ENCODE peak calls at places on chromosomes 3 and 15, in four cellular contexts. J is adrenal gland, E is A549, Q is esophagus squamous epithelium. T is an unnamed sample.

GRCh38 chr15:98845138-98845884 is 162.3 kb downstream of the PGPEP1L start:
- DNase-seq in J (no peak), E (no peak), Q (no peak), T (no peak)

GRCh38 chr15:95363636-95364035 is 966.9 kb upstream of the NR2F2 start:
- DNase-seq in J (no peak), E (no peak), Q (no peak), T (no peak)

GRCh38 chr3:158091526-158091925 is 14.7 kb downstream of the SHOX2 start:
- DNase-seq in J (no peak), E (peak; percentile 28), Q (no peak), T (no peak)

GRCh38 chr3:38049358-38050126 is 10.5 kb downstream of the DLEC1 start:
- DNase-seq in J (peak; percentile 89), E (no peak), Q (no peak), T (no peak)

GRCh38 chr3:175980731-175981130 is 1121.6 kb downstream of the NAALADL2 start:
- DNase-seq in J (no peak), E (no peak), Q (no peak), T (no peak)

GRCh38 chr15:29021901-29022300 is 136.1 kb downstream of the APBA2 start:
- DNase-seq in J (no peak), E (no peak), Q (no peak), T (no peak)

GRCh38 chr3:115930922-115931321 is 307.6 kb downstream of the GAP43 start:
- DNase-seq in J (no peak), E (no peak), Q (no peak), T (no peak)

GRCh38 chr3:143658869-143659268 is 189.4 kb downstream of the SLC9A9 start:
- DNase-seq in J (no peak), E (no peak), Q (no peak), T (no peak)

GRCh38 chr3:52520716-52521487 is 12.8 kb downstream of the NT5DC2 start:
- DNase-seq in J (no peak), E (no peak), Q (no peak), T (no peak)

GRCh38 chr3:109563149-109563548 is 225.8 kb upstream of the DPPA4 start:
- DNase-seq in J (no peak), E (no peak), Q (no peak), T (no peak)

GRCh38 chr3:195126073-195126605 is 144.8 kb downstream of the XXYLT1 start:
- DNase-seq in J (no peak), E (no peak), Q (no peak), T (no peak)

GRCh38 chr3:195125646-195126045 is 145.3 kb downstream of the XXYLT1 start:
- DNase-seq in J (no peak), E (no peak), Q (no peak), T (no peak)

GRCh38 chr3:195122261-195122660 is 148.7 kb downstream of the XXYLT1 start:
- DNase-seq in J (no peak), E (no peak), Q (no peak), T (no peak)

GRCh38 chr3:195123196-195123805 is 147.7 kb downstream of the XXYLT1 start:
- DNase-seq in J (no peak), E (no peak), Q (no peak), T (no peak)

DNA sequence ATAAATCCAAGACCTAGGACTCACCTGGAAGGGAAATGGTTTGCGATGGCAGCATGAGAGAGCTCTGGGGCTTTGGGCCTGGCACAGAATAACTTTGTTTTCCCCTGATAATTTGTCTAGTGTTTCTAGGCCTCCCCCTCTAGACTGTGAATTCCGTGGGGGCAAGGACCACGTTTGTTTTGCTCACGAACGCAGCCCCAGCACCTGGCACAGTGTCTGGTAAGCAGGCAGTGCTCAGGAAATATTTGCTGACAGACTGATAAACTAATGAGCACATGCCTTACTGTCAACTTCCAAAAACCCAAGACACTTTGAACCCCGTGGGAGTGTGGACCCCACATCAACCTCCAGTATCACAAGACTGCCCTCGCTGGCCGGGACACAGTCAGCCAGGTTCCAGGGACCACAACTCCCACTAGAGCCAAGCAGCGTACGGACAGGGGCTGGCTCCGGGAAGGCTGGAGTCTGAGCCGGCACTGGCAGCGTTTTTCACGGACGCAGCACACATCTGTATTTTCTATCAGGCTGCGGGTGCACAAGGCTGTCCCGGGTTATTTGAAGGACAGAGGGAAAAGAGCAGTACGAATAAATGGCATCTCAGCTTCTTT is 146.5 kb downstream of the XXYLT1 start:
- DNase-seq in J (no peak), E (no peak), Q (no peak), T (no peak)
- TF ChIP-seq POLR2A in J (no peak), E (no peak), Q (no peak), T (no peak)

GRCh38 chr3:126835472-126836219 is 131.6 kb downstream of the CHCHD6 start:
- DNase-seq in J (peak; percentile 72), E (no peak), Q (no peak), T (peak; percentile 56)

GRCh38 chr3:126837773-126838172 is 133.7 kb downstream of the CHCHD6 start:
- DNase-seq in J (no peak), E (no peak), Q (no peak), T (peak; percentile 46)

GRCh38 chr3:126834596-126835471 is 130.8 kb downstream of the CHCHD6 start:
- DNase-seq in J (no peak), E (no peak), Q (no peak), T (peak; percentile 71)

GRCh38 chr3:126832933-126833332 is 128.9 kb downstream of the CHCHD6 start:
- DNase-seq in J (no peak), E (no peak), Q (no peak), T (no peak)

DNA sequence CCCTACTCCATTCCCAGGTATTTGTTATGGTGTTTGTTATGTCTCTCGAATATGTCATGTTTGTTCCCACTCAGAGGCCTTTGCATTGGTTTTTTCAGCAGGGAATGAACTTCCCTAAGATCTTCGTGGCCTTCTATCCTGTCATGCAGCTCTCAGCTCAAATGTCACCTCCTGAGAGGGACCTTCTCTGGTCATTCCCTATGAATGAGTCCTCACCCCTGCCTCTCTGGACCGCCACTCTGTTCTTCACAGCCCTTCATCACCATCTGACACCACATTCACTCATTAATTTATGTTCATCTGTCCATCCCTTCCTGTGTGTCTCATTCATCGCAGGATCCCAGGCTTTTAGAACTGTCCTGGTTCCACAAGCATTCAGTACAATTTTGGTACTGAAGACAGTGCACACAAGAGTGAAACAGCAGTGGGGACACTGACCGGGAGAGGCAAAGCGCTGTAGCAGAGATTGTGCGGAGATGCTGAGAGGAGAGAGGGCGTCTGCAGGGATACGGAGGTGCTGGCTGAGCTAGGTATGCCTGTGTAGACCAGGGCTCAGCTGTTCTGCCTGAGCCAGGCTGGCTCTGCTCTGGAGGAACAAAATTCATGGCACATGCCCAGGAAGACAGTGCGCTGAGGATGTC is 132.3 kb downstream of the CHCHD6 start:
- DNase-seq in J (no peak), E (no peak), Q (no peak), T (no peak)
- TF ChIP-seq CTCF in J (no peak), E (no peak), Q (no peak), T (no peak)

DNA sequence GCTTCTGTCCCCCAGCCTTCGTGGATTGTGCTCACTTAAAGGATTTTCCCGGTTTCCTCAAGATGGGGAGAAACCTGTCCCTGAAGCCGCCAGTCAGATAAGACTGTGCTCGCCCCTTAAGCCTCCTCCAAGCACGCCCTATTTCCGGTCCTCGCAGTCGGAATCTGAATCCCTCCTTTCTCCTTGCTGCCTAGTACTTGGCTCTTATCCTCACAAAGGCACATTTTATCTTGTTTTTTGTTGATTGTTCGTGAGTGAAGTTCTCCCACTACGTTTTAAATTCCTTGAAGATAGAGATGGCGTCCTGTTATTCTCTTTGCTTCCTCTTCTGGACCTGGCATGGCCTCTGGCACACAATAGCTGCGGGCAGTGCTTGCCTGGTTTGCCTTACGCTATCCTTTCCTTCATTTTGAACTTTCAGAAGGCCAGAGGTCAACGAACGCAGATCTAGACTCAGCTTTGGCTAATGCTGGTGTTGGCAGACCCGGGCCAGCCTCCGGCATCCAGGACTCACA is 1.7 kb downstream of the CLDN11 start:
- DNase-seq in J (no peak), E (no peak), Q (no peak), T (no peak)
- H3K27ac ChIP-seq in J (peak overlapping the region; percentile 86), E (no peak overlapping the region), Q (peak overlapping the region; percentile 63), T (peak overlapping the region; percentile 68)

GRCh38 chr3:128123538-128124368 is at the start of gene RUVBL1:
- DNase-seq in J (peak; percentile 99), E (peak; percentile 92), Q (peak; percentile 94), T (peak; percentile 98)
- TF ChIP-seq POLR2A in J (no peak), E (peak; percentile 42), Q (no peak), T (no peak)

GRCh38 chr3:69787436-69788168 is 48.3 kb downstream of the MITF start:
- DNase-seq in J (no peak), E (no peak), Q (no peak), T (no peak)

GRCh38 chr3:69786854-69787253 is 47.6 kb downstream of the MITF start:
- DNase-seq in J (no peak), E (no peak), Q (no peak), T (no peak)

GRCh38 chr3:69791111-69791510 is 51.8 kb downstream of the MITF start:
- DNase-seq in J (peak; percentile 85), E (no peak), Q (no peak), T (no peak)

GRCh38 chr3:69791919-69792399 is 52.7 kb downstream of the MITF start:
- DNase-seq in J (no peak), E (no peak), Q (no peak), T (no peak)
- TF ChIP-seq CTCF in J (peak; percentile 53), E (peak; percentile 84), Q (peak; percentile 15), T (peak; percentile 49)

DNA sequence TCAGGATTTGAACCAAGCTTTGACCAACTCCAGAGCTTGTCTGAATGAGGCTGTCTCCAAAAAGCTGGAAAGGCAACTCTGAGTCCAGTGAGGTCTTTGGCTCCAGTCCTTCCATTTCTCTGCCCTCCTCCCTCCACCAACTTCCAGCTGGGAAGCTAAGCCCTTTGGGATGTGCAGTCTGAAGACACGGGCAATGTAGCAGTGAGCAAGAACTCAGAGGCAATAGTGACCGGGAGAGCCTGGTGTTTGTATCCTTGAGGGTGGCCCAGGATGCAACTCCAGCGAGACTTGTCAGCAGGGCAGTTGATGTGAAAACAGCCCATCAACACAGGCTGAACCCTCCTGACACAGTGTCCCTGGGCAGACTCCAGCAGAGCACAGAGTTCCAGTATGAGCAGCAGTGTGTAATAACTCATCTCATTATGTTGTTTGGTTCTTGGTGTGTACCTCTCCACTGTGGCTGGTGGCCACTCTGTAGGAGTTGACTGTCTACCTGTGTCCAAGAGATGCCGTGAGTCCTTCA is 6.7 kb downstream of the CDCP1 start:
- DNase-seq in J (no peak), E (no peak), Q (no peak), T (no peak)
- H3K27ac ChIP-seq in J (peak overlapping the region; percentile 84), E (no peak overlapping the region), Q (peak overlapping the region; percentile 87), T (peak overlapping the region; percentile 63)

GRCh38 chr3:9901967-9902366 is 681 bp upstream of the IL17RE start:
- DNase-seq in J (no peak), E (no peak), Q (no peak), T (no peak)

GRCh38 chr3:9903904-9904303 is 1.3 kb downstream of the IL17RE start:
- DNase-seq in J (no peak), E (no peak), Q (no peak), T (no peak)

GRCh38 chr3:9903238-9903624 is 583 bp downstream of the IL17RE start:
- DNase-seq in J (no peak), E (no peak), Q (no peak), T (no peak)

GRCh38 chr3:9899289-9899791 is 3.3 kb upstream of the IL17RE start:
- DNase-seq in J (no peak), E (no peak), Q (no peak), T (no peak)

GRCh38 chr3:9902372-9903237 is at the start of gene IL17RE:
- DNase-seq in J (no peak), E (no peak), Q (no peak), T (no peak)
- TF ChIP-seq POLR2A in J (no peak), E (no peak), Q (no peak), T (no peak)

T was measured in vagina.